ENCODE peak calls at places on chromosome 21, in four cellular contexts. F is mesendoderm, W is H9, A is IMR-90. E is an unnamed sample.

GRCh38 chr21:46627726-46628125 is 7.7 kb upstream of the PRMT2 start:
- DNase-seq in F (peak; percentile 57), W (no peak), A (no peak), E (no peak)

GRCh38 chr21:45551816-45552695 is 9.8 kb upstream of the SLC19A1 start:
- DNase-seq in F (no peak), W (peak; percentile 33), A (no peak), E (no peak)

GRCh38 chr21:43731476-43731875 is 12.5 kb downstream of the PDXK start:
- DNase-seq in F (no peak), W (no peak), A (no peak), E (no peak)

GRCh38 chr21:33550772-33551660 is 8.2 kb downstream of the SON start:
- DNase-seq in F (no peak), W (no peak), A (no peak), E (no peak)

GRCh38 chr21:26055841-26056264 is 114.7 kb downstream of the APP start:
- DNase-seq in F (no peak), W (no peak), A (no peak), E (no peak)

GRCh38 chr21:46307625-46308024 is 16.0 kb downstream of the C21orf58 start:
- DNase-seq in F (no peak), W (no peak), A (peak; percentile 73), E (no peak)

GRCh38 chr21:24590261-24590660 is 1017.0 kb downstream of the MRPL39 start:
- DNase-seq in F (no peak), W (no peak), A (no peak), E (no peak)

GRCh38 chr21:45551316-45551715 is 9.1 kb upstream of the SLC19A1 start:
- DNase-seq in F (no peak), W (no peak), A (peak; percentile 91), E (no peak)

GRCh38 chr21:14243461-14243860 is 27.5 kb downstream of the RBM11 start:
- DNase-seq in F (no peak), W (no peak), A (no peak), E (no peak)

GRCh38 chr21:15283789-15284188 is 219.0 kb upstream of the NRIP1 start:
- DNase-seq in F (no peak), W (no peak), A (no peak), E (no peak)

GRCh38 chr21:43279578-43279894 is 110.7 kb downstream of the CRYAA start:
- DNase-seq in F (no peak), W (no peak), A (no peak), E (no peak)

GRCh38 chr21:20254964-20255363 is 743.2 kb upstream of the NCAM2 start:
- DNase-seq in F (no peak), W (no peak), A (no peak), E (no peak)

GRCh38 chr21:31343680-31344480 is at the start of gene TIAM1:
- DNase-seq in F (peak; percentile 93), W (peak; percentile 74), A (peak; percentile 66), E (peak; percentile 38)

GRCh38 chr21:43944757-43945156 is 67.4 kb upstream of the TRAPPC10 start:
- DNase-seq in F (no peak), W (no peak), A (no peak), E (no peak)

GRCh38 chr21:38428211-38428610 is 70.1 kb downstream of the ERG start:
- DNase-seq in F (no peak), W (no peak), A (no peak), E (no peak)

GRCh38 chr21:44006017-44006624 is 6.0 kb upstream of the TRAPPC10 start:
- DNase-seq in F (no peak), W (no peak), A (peak; percentile 90), E (no peak)

GRCh38 chr21:46626536-46627302 is 8.8 kb upstream of the PRMT2 start:
- DNase-seq in F (no peak), W (no peak), A (no peak), E (no peak)

GRCh38 chr21:43916691-43917514 is 51.9 kb downstream of the AGPAT3 start:
- DNase-seq in F (no peak), W (no peak), A (peak; percentile 21), E (no peak)

GRCh38 chr21:43188712-43189151 is 19.9 kb downstream of the CRYAA start:
- DNase-seq in F (no peak), W (no peak), A (no peak), E (no peak)

GRCh38 chr21:46543306-46543705 is 61.6 kb downstream of the S100B start:
- DNase-seq in F (no peak), W (no peak), A (no peak), E (no peak)

GRCh38 chr21:45768011-45768740 is 124.7 kb downstream of the PCBP3 start:
- DNase-seq in F (no peak), W (no peak), A (peak; percentile 24), E (no peak)

GRCh38 chr21:43926196-43926595 is 61.2 kb downstream of the AGPAT3 start:
- DNase-seq in F (no peak), W (no peak), A (no peak), E (no peak)

GRCh38 chr21:43855955-43856354 is 9.1 kb upstream of the AGPAT3 start:
- DNase-seq in F (no peak), W (no peak), A (no peak), E (no peak)

GRCh38 chr21:25573409-25574206 is 33.7 kb downstream of the MRPL39 start:
- DNase-seq in F (peak; percentile 26), W (no peak), A (peak; percentile 99), E (no peak)

GRCh38 chr21:16589046-16589445 is 859.3 kb downstream of the USP25 start:
- DNase-seq in F (no peak), W (no peak), A (no peak), E (no peak)

GRCh38 chr21:45256912-45257672 is 30.6 kb downstream of the POFUT2 start:
- DNase-seq in F (no peak), W (peak; percentile 16), A (no peak), E (no peak)

GRCh38 chr21:45469273-45470086 is 64.5 kb downstream of the COL18A1 start:
- DNase-seq in F (no peak), W (no peak), A (no peak), E (no peak)

GRCh38 chr21:39613029-39613934 is 542 bp downstream of the B3GALT5 start:
- DNase-seq in F (peak; percentile 33), W (no peak), A (no peak), E (no peak)

GRCh38 chr21:29208666-29209059 is 78.2 kb downstream of the MAP3K7CL start:
- DNase-seq in F (no peak), W (no peak), A (peak; percentile 93), E (no peak)

GRCh38 chr21:33022489-33022827 is 3.3 kb upstream of the OLIG2 start:
- DNase-seq in F (no peak), W (no peak), A (no peak), E (no peak)

GRCh38 chr21:45338326-45339017 is 50.8 kb upstream of the POFUT2 start:
- DNase-seq in F (no peak), W (no peak), A (no peak), E (no peak)

GRCh38 chr21:44391345-44392091 is 38.1 kb downstream of the TRPM2 start:
- DNase-seq in F (no peak), W (no peak), A (no peak), E (no peak)

GRCh38 chr21:44083631-44084291 is 23.4 kb upstream of the PWP2 start:
- DNase-seq in F (no peak), W (no peak), A (no peak), E (no peak)

GRCh38 chr21:44375686-44376320 is 22.4 kb downstream of the TRPM2 start:
- DNase-seq in F (no peak), W (no peak), A (no peak), E (no peak)

GRCh38 chr21:14453339-14453738 is 70.4 kb upstream of the HSPA13 start:
- DNase-seq in F (no peak), W (no peak), A (no peak), E (no peak)

GRCh38 chr21:38661296-38662223 is 144.2 kb upstream of the ETS2 start:
- DNase-seq in F (peak; percentile 47), W (peak; percentile 40), A (peak; percentile 62), E (peak; percentile 68)

GRCh38 chr21:27206368-27206982 is 239.6 kb upstream of the ADAMTS5 start:
- DNase-seq in F (peak; percentile 32), W (peak; percentile 41), A (peak; percentile 18), E (peak; percentile 56)
- H4K5ac ChIP-seq in F (no peak overlapping the region), W (no peak overlapping the region), A (peak overlapping the region; percentile 38), E (peak overlapping the region; percentile 46)

GRCh38 chr21:37367758-37368535 is 1.4 kb downstream of the DYRK1A start:
- DNase-seq in F (peak; percentile 69), W (no peak), A (peak; percentile 35), E (peak; percentile 61)

GRCh38 chr21:37365657-37366487 is 701 bp upstream of the DYRK1A start:
- DNase-seq in F (peak; percentile 87), W (peak; percentile 70), A (peak; percentile 45), E (no peak)

GRCh38 chr21:37368536-37369279 is 2.1 kb downstream of the DYRK1A start:
- DNase-seq in F (no peak), W (no peak), A (peak; percentile 48), E (no peak)

GRCh38 chr21:37366488-37367300 is at the start of gene DYRK1A:
- DNase-seq in F (peak; percentile 100), W (peak; percentile 99), A (peak; percentile 99), E (peak; percentile 95)

GRCh38 chr21:37367301-37367757 is 756 bp downstream of the DYRK1A start:
- DNase-seq in F (no peak), W (no peak), A (no peak), E (no peak)
- H2BK15ac ChIP-seq in F (no peak overlapping the region), W (no peak overlapping the region), A (no peak overlapping the region), E (no peak overlapping the region)

GRCh38 chr21:41812679-41813078 is 45.8 kb upstream of the RIPK4 start:
- DNase-seq in F (no peak), W (no peak), A (no peak), E (no peak)

GRCh38 chr21:41808846-41809245 is 42.0 kb upstream of the RIPK4 start:
- DNase-seq in F (no peak), W (no peak), A (no peak), E (no peak)

GRCh38 chr21:41808094-41808493 is 41.2 kb upstream of the RIPK4 start:
- DNase-seq in F (no peak), W (no peak), A (no peak), E (no peak)

GRCh38 chr21:41809891-41810596 is 43.2 kb upstream of the RIPK4 start:
- DNase-seq in F (no peak), W (no peak), A (no peak), E (no peak)

DNA sequence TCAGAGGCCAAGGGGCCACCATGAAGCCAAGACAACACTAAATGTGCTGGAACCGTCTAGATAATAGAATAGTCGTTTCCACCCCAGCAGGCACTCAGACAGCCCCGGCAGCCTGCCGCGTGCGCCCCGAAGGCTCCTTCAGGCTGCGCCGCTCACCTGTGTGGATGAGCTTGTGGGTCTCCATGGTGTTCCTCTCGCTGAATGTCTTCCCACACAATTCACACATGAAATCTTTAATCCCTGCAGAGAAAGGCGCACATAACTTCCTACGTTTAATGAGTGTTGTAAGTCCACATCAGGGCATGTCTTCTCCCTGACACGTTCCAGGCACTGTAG is 43.7 kb upstream of the RIPK4 start:
- DNase-seq in F (no peak), W (no peak), A (no peak), E (no peak)
- H4K5ac ChIP-seq in F (no peak overlapping the region), W (no peak overlapping the region), A (no peak overlapping the region), E (no peak overlapping the region)

GRCh38 chr21:35412231-35412630 is 363.1 kb upstream of the RUNX1 start:
- DNase-seq in F (no peak), W (no peak), A (no peak), E (no peak)
- H2BK15ac ChIP-seq in F (no peak overlapping the region), W (no peak overlapping the region), A (no peak overlapping the region), E (no peak overlapping the region)

E was measured in H1.